ENCODE peak calls at places on chromosomes 13 and 19, in ten cellular contexts. G is SK-N-SH, O is transverse colon, K is upper lobe of left lung, N is H1, H is HCT116, F is GM23338, M is spleen, Q is GM12878, A is stomach. L is an unnamed sample.

GRCh38 chr19:18541258-18541991 is 1.9 kb downstream of the FKBP8 start:
- DNase-seq in A (no peak), F (no peak), O (no peak), H (no peak), Q (no peak), M (no peak), G (no peak), N (no peak), K (peak; percentile 76), L (no peak)

GRCh38 chr13:107650081-107650701 is 565.1 kb downstream of the LIG4 start:
- DNase-seq in A (peak; percentile 53), Q (no peak), K (peak; percentile 81), N (peak; percentile 47), O (peak; percentile 13), G (peak; percentile 25), M (peak; percentile 68), H (peak; percentile 6), F (peak; percentile 83), L (no peak)

GRCh38 chr19:50654882-50655281 is 5.6 kb downstream of the C19orf81 start:
- DNase-seq in Q (no peak), O (no peak), M (no peak), K (no peak), G (no peak), H (no peak), F (no peak), A (no peak), N (no peak), L (no peak)

GRCh38 chr13:35127466-35127865 is 185.4 kb downstream of the NBEA start:
- DNase-seq in O (no peak), K (no peak), N (no peak), G (no peak), Q (no peak), H (no peak), A (no peak), M (no peak), F (no peak), L (no peak)

GRCh38 chr19:45766293-45766918 is 2.6 kb downstream of the SIX5 start:
- DNase-seq in Q (no peak), A (no peak), M (no peak), G (peak; percentile 12), N (no peak), O (no peak), K (peak; percentile 74), F (no peak), H (no peak), L (no peak)

GRCh38 chr19:17294051-17294891 is 9.0 kb downstream of the ABHD8 start:
- DNase-seq in O (peak; percentile 56), N (no peak), A (no peak), Q (no peak), K (peak; percentile 93), M (peak; percentile 78), F (peak; percentile 82), H (no peak), G (peak; percentile 90), L (no peak)

GRCh38 chr19:38739440-38740251 is 4.6 kb downstream of the CAPN12 start:
- DNase-seq in A (no peak), F (no peak), Q (no peak), G (peak; percentile 16), K (peak; percentile 58), M (peak; percentile 73), N (no peak), O (no peak), H (no peak), L (no peak)

GRCh38 chr13:75870397-75870801 is 234.3 kb downstream of the LMO7 start:
- DNase-seq in F (peak; percentile 60), M (no peak), K (no peak), A (no peak), G (peak; percentile 46), H (no peak), N (no peak), Q (no peak), O (no peak), L (no peak)

GRCh38 chr19:39814595-39814994 is 19.4 kb downstream of the DYRK1B start:
- DNase-seq in F (no peak), M (no peak), N (no peak), K (no peak), A (no peak), H (no peak), G (no peak), Q (no peak), O (no peak), L (no peak)

GRCh38 chr19:52778811-52779210 is 7.8 kb downstream of the ZNF600 start:
- DNase-seq in H (no peak), K (no peak), O (no peak), N (no peak), A (no peak), Q (peak; percentile 5), M (no peak), G (no peak), F (no peak), L (no peak)

DNA sequence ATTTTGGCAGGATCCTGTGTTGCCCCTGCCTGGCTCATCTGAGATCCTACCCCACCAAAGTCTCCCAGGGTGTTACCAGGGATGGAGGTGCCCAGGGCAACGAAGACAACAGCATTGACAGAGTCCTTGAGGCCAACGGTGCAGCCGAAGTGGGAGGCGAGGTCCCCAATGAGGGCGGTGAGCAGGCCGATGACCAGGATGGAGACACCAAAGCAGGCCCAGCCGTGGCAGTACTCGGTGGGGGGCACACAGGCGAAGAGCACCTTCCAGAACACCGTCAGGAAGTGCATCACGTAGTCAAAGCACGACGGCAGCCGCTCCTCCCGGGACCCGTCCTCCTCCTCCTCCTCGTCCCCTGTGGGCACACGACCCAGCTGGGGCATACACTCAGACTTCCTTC is 12.8 kb upstream of the MEIS3 start:
- DNase-seq in H (no peak), A (no peak), O (no peak), N (no peak), K (no peak), M (no peak), G (no peak), Q (no peak), F (no peak), L (no peak)
- H3K4me1 ChIP-seq in H (peaks cover 18% of the 10 kb centered on the region), A (peaks cover 24% of the 10 kb centered on the region), O (peaks cover 30% of the 10 kb centered on the region), N (no peaks in the 10 kb centered on the region), K (peaks cover 18% of the 10 kb centered on the region), M (peaks cover 33% of the 10 kb centered on the region), G (peaks cover 4% of the 10 kb centered on the region), Q (peaks cover 9% of the 10 kb centered on the region), F (peaks cover 16% of the 10 kb centered on the region), L (peaks cover 34% of the 10 kb centered on the region)

GRCh38 chr13:27790523-27790922 is 1.8 kb upstream of the GSX1 start:
- DNase-seq in Q (no peak), G (no peak), A (no peak), H (no peak), K (peak; percentile 60), M (no peak), O (no peak), N (no peak), F (peak; percentile 52), L (no peak)

GRCh38 chr13:27789495-27790303 is 2.6 kb upstream of the GSX1 start:
- DNase-seq in H (no peak), K (peak; percentile 82), M (no peak), O (no peak), A (no peak), F (peak; percentile 65), Q (no peak), G (no peak), N (no peak), L (no peak)

GRCh38 chr13:27791901-27792392 is 336 bp upstream of the GSX1 start:
- DNase-seq in O (no peak), G (no peak), F (no peak), H (no peak), N (no peak), Q (no peak), K (no peak), M (no peak), A (no peak), L (no peak)

GRCh38 chr13:27792393-27793218 is at the start of gene GSX1:
- DNase-seq in N (peak; percentile 63), M (peak; percentile 81), A (peak; percentile 72), K (peak; percentile 93), Q (no peak), F (peak; percentile 95), H (no peak), O (peak; percentile 52), G (no peak), L (no peak)

GRCh38 chr13:27791146-27791900 is 960 bp upstream of the GSX1 start:
- DNase-seq in A (no peak), M (no peak), K (no peak), Q (no peak), N (no peak), G (no peak), O (no peak), F (peak; percentile 31), H (no peak), L (no peak)
- TF ChIP-seq CTCF in A (no peak), M (no peak), K (no peak), Q (no peak), N (no peak), G (no peak), O (no peak), F (no peak), H (no peak), L (no peak)

GRCh38 chr13:58597552-58597951 is 966.0 kb downstream of the PCDH17 start:
- DNase-seq in G (no peak), K (no peak), H (no peak), A (no peak), F (no peak), Q (no peak), M (no peak), O (no peak), N (no peak), L (no peak)

GRCh38 chr13:58598241-58598640 is 966.7 kb downstream of the PCDH17 start:
- DNase-seq in G (no peak), N (no peak), A (no peak), F (no peak), M (no peak), O (no peak), K (no peak), H (no peak), Q (no peak), L (no peak)

GRCh38 chr13:58592052-58592451 is 960.5 kb downstream of the PCDH17 start:
- DNase-seq in N (no peak), F (no peak), K (no peak), H (no peak), M (no peak), A (no peak), Q (no peak), G (no peak), O (no peak), L (no peak)

DNA sequence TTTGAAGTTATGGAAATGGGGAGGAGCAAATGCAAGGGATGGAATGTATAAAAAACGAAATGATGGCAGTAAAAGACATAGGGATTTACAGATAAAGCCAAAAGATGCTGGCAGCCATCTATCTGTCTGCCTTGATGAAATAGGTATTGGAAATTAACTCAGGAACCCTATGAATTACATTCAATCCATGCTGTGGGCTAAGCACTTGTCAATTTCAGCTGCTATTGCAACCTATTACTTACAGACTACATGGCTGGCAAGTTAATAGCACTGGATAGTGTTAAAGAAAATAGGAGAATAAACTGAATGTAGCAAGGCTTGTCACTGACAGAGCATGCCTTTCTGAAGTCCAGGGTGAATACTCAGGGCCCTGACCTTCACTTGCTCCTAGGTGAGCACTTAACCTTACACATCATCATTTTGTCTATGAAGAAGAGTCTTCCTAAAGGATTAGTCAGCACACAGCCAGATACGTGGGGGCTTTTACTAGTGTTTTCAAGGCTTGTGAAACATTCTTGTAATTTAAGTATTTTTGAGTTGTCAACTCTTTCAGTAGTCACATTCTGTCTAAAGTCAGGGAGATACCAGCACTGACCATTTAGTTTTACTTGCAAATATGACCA is 963.5 kb downstream of the PCDH17 start:
- DNase-seq in M (no peak), N (no peak), Q (no peak), K (no peak), O (no peak), G (no peak), F (no peak), A (no peak), H (no peak), L (no peak)
- TF ChIP-seq POLR2AphosphoS5 in M (no peak), N (no peak), Q (no peak), K (no peak), O (no peak), G (no peak), F (no peak), A (no peak), H (no peak), L (no peak)

GRCh38 chr19:13091400-13092161 is 11.1 kb downstream of the LYL1 start:
- DNase-seq in O (no peak), H (no peak), Q (no peak), K (no peak), M (no peak), G (peak; percentile 91), F (peak; percentile 73), A (no peak), N (no peak), L (no peak)
- H3K4me1 ChIP-seq in O (peaks cover 55% of the 10 kb centered on the region), H (peaks cover 6% of the 10 kb centered on the region), Q (peaks cover 17% of the 10 kb centered on the region), K (peaks cover 43% of the 10 kb centered on the region), M (peaks cover 29% of the 10 kb centered on the region), G (peaks cover 19% of the 10 kb centered on the region), F (peaks cover 31% of the 10 kb centered on the region), A (peaks cover 44% of the 10 kb centered on the region), N (no peaks in the 10 kb centered on the region), L (peaks cover 70% of the 10 kb centered on the region)

L was measured in suprapubic skin.